ENCODE peak calls at places on chromosome 20, in ten cellular contexts. Y is AG08395; F is posterior vena cava; C is fibroblast of the aortic adventitia; J is RCC 7860; W is left cardiac atrium; P is left lung; A is activated gamma-delta T cell treated with anti-CD3 and anti-CD28 coated beads, Interleukin-2, amount 50 U/mL, for 16 hours; S is CD4-positive, alpha-beta T cell; L is KBM-7. T is an unnamed sample.

GRCh38 chr20:52493177-52493711 is 301.7 kb upstream of the ZFP64 start:
- DNase-seq in S (no peak), L (no peak), F (no peak), P (no peak), C (peak; percentile 7), J (peak; percentile 75), Y (peak; percentile 8), A (no peak), W (no peak), T (no peak)

GRCh38 chr20:5654557-5654956 is 95.6 kb upstream of the SHLD1 start:
- DNase-seq in L (no peak), W (no peak), J (peak; percentile 50), P (no peak), F (no peak), Y (peak; percentile 33), A (no peak), C (peak; percentile 95), S (no peak), T (peak; percentile 93)

GRCh38 chr20:32438331-32438858 is 80.3 kb downstream of the ASXL1 start:
- DNase-seq in L (no peak), W (no peak), A (no peak), Y (no peak), P (no peak), F (no peak), J (no peak), S (no peak), C (no peak), T (no peak)

GRCh38 chr20:62980970-62981369 is 25.8 kb downstream of the BHLHE23 start:
- DNase-seq in J (no peak), Y (peak; percentile 31), S (peak; percentile 44), W (no peak), C (no peak), F (no peak), L (peak; percentile 68), P (no peak), A (no peak), T (no peak)

GRCh38 chr20:2741463-2741862 is 48.9 kb downstream of the EBF4 start:
- DNase-seq in J (no peak), C (no peak), F (no peak), A (no peak), W (no peak), Y (no peak), L (no peak), S (no peak), P (no peak), T (no peak)

GRCh38 chr20:53243152-53243551 is 271.0 kb downstream of the TSHZ2 start:
- DNase-seq in Y (no peak), C (no peak), L (no peak), F (no peak), S (no peak), J (no peak), W (no peak), A (no peak), P (no peak), T (no peak)

GRCh38 chr20:57397693-57398108 is 6.5 kb downstream of the RBM38 start:
- DNase-seq in W (peak; percentile 26), P (no peak), L (peak; percentile 38), C (no peak), S (peak; percentile 64), A (no peak), J (no peak), Y (no peak), F (peak; percentile 83), T (no peak)

GRCh38 chr20:44695295-44696230 is 19.6 kb upstream of the CCN5 start:
- DNase-seq in J (no peak), W (no peak), P (no peak), Y (peak; percentile 44), F (no peak), A (no peak), C (peak; percentile 66), S (no peak), L (no peak), T (no peak)

GRCh38 chr20:370151-370600 is 10.4 kb upstream of the TRIB3 start:
- DNase-seq in S (no peak), L (no peak), Y (no peak), W (no peak), A (no peak), C (no peak), F (no peak), P (no peak), J (no peak), T (peak; percentile 95)

GRCh38 chr20:63572788-63573738 is 976 bp downstream of the HELZ2 start:
- DNase-seq in P (no peak), C (no peak), F (no peak), W (no peak), Y (no peak), L (no peak), S (no peak), J (no peak), A (no peak), T (peak; percentile 65)

GRCh38 chr20:22836877-22837276 is 198.2 kb upstream of the SSTR4 start:
- DNase-seq in S (no peak), L (no peak), W (no peak), F (no peak), C (peak; percentile 7), A (no peak), Y (no peak), J (no peak), P (no peak), T (no peak)

GRCh38 chr20:19210426-19211155 is 1.9 kb upstream of the SLC24A3 start:
- DNase-seq in F (no peak), A (no peak), C (peak; percentile 16), Y (peak; percentile 14), S (no peak), P (no peak), J (no peak), L (no peak), W (no peak), T (no peak)

GRCh38 chr20:62454936-62455673 is 20.7 kb downstream of the GATA5 start:
- DNase-seq in J (no peak), F (no peak), W (no peak), P (no peak), C (no peak), Y (no peak), S (no peak), L (no peak), A (no peak), T (no peak)

T was measured in HepG2.